ENCODE peak calls at places on chromosomes 2 and 18, in four cellular contexts. One of them, this sample, is unnamed.

GRCh38 chr2:71576541-71576940 is 123.2 kb downstream of the DYSF start:
- DNase-seq in WTC11: no peak
- DNase-seq in GM12878: no peak
- DNase-seq in K562: no peak
- DNase-seq in this sample: no peak

GRCh38 chr2:230267059-230267458 is 41.5 kb downstream of the SP140 start:
- DNase-seq in WTC11: no peak
- DNase-seq in GM12878: no peak
- DNase-seq in K562: no peak
- DNase-seq in this sample: no peak

GRCh38 chr2:176129825-176130152 is 284 bp downstream of the HOXD8 start:
- DNase-seq in WTC11: no peak
- DNase-seq in GM12878: no peak
- DNase-seq in K562: no peak
- DNase-seq in this sample: no peak

GRCh38 chr2:85768713-85769112 is 14.9 kb downstream of the ATOH8 start:
- DNase-seq in WTC11: peak
- DNase-seq in GM12878: no peak
- DNase-seq in K562: no peak
- DNase-seq in this sample: no peak

GRCh38 chr2:26679857-26680256 is 12.7 kb upstream of the KCNK3 start:
- DNase-seq in WTC11: no peak
- DNase-seq in GM12878: no peak
- DNase-seq in K562: no peak
- DNase-seq in this sample: no peak

GRCh38 chr2:70817284-70817954 is 3.0 kb downstream of the CLEC4F start:
- DNase-seq in WTC11: no peak
- DNase-seq in GM12878: no peak
- DNase-seq in K562: no peak
- DNase-seq in this sample: no peak

GRCh38 chr2:131535526-131535925 is 7.8 kb downstream of the CCDC74A start:
- DNase-seq in WTC11: no peak
- DNase-seq in GM12878: no peak
- DNase-seq in K562: no peak
- DNase-seq in this sample: no peak

GRCh38 chr2:171862501-171862900 is 31.5 kb downstream of the SLC25A12 start:
- DNase-seq in WTC11: no peak
- DNase-seq in GM12878: no peak
- DNase-seq in K562: no peak
- DNase-seq in this sample: no peak

GRCh38 chr2:240329116-240329665 is 106.3 kb upstream of the GPC1 start:
- DNase-seq in WTC11: no peak
- DNase-seq in GM12878: no peak
- DNase-seq in K562: no peak
- DNase-seq in this sample: no peak

GRCh38 chr2:9781252-9781651 is 62.0 kb upstream of the TAF1B start:
- DNase-seq in WTC11: no peak
- DNase-seq in GM12878: no peak
- DNase-seq in K562: no peak
- DNase-seq in this sample: no peak

GRCh38 chr2:208252766-208253492 is 1.9 kb downstream of the IDH1 start:
- DNase-seq in WTC11: no peak
- DNase-seq in GM12878: no peak
- DNase-seq in K562: no peak
- DNase-seq in this sample: peak

GRCh38 chr2:239393941-239394340 is 6.9 kb downstream of the HDAC4 start:
- DNase-seq in WTC11: no peak
- DNase-seq in GM12878: no peak
- DNase-seq in K562: no peak
- DNase-seq in this sample: no peak

GRCh38 chr2:230160112-230160660 is 59.6 kb downstream of the SP110 start:
- DNase-seq in WTC11: peak
- DNase-seq in GM12878: peak
- DNase-seq in K562: peak
- DNase-seq in this sample: peak

GRCh38 chr18:3524706-3525105 is 74.7 kb downstream of the TGIF1 start:
- DNase-seq in WTC11: no peak
- DNase-seq in GM12878: no peak
- DNase-seq in K562: no peak
- DNase-seq in this sample: no peak

GRCh38 chr18:66077066-66077465 is 326.3 kb downstream of the CDH7 start:
- DNase-seq in WTC11: no peak
- DNase-seq in GM12878: no peak
- DNase-seq in K562: no peak
- DNase-seq in this sample: no peak

GRCh38 chr18:59233017-59233410 is 13.1 kb downstream of the GRP start:
- DNase-seq in WTC11: no peak
- DNase-seq in GM12878: no peak
- DNase-seq in K562: no peak
- DNase-seq in this sample: no peak

GRCh38 chr2:124953921-124954320 is 928.8 kb downstream of the CNTNAP5 start:
- DNase-seq in WTC11: no peak
- DNase-seq in GM12878: no peak
- DNase-seq in K562: no peak
- DNase-seq in this sample: no peak

GRCh38 chr2:6626406-6627012 is 239.2 kb downstream of the CMPK2 start:
- DNase-seq in WTC11: no peak
- DNase-seq in GM12878: no peak
- DNase-seq in K562: no peak
- DNase-seq in this sample: no peak

GRCh38 chr2:203706403-203706802 is at the start of gene CD28:
- DNase-seq in WTC11: no peak
- DNase-seq in GM12878: peak
- DNase-seq in K562: no peak
- DNase-seq in this sample: no peak

GRCh38 chr2:178223806-178224205 is 29.5 kb downstream of the OSBPL6 start:
- DNase-seq in WTC11: no peak
- DNase-seq in GM12878: no peak
- DNase-seq in K562: no peak
- DNase-seq in this sample: no peak

GRCh38 chr2:196516541-196516940 is 123.0 kb upstream of the CCDC150 start:
- DNase-seq in WTC11: no peak
- DNase-seq in GM12878: no peak
- DNase-seq in K562: no peak
- DNase-seq in this sample: no peak
- TF ChIP-seq CBFB in WTC11: no peak
- TF ChIP-seq CBFB in GM12878: no peak
- TF ChIP-seq CBFB in K562: no peak
- TF ChIP-seq CBFB in this sample: no peak

DNA sequence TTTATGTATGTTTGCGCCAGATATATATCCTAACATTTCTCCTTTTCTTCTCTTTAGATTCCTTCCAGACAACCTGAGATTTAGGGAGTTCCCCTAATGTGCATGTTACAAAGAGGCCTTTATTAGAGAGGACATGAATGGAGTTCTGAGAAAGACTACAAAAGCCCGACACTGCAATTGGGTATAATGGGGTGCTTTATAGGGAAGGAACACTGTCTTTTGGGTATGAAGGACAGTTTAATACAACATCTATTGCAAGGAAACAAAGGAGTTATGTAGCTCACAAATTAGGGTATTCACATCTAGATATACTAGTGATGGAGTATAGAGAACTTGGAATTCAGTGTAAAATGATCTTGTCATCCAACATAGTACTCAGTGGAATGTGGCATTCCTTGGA is 383.8 kb downstream of the FIGN start:
- DNase-seq in WTC11: no peak
- DNase-seq in GM12878: no peak
- DNase-seq in K562: no peak
- DNase-seq in this sample: no peak
- TF ChIP-seq CBFB in WTC11: no peak
- TF ChIP-seq CBFB in GM12878: no peak
- TF ChIP-seq CBFB in K562: no peak
- TF ChIP-seq CBFB in this sample: no peak

DNA sequence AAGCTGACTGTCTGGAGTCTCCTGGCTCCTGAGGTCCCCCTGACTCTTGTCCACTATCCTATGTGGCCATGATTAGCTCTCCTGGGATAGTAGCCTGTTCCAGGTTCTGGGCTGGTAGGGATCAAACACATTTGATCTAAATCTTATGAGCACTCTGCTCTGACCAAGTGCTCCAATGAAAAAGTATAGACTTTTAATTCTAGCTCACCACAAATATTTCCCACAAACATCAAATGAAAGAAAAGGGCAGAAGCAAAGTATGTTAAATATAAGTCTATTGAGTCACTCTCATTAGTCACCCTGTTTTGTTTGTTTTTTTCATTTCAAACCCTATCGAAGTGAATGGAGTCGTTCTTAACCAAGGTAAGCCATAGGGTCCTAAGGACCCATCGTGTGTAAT is 39.7 kb upstream of the NEDD4L start:
- DNase-seq in WTC11: no peak
- DNase-seq in GM12878: no peak
- DNase-seq in K562: no peak
- DNase-seq in this sample: peak
- TF ChIP-seq CBFB in WTC11: no peak
- TF ChIP-seq CBFB in GM12878: no peak
- TF ChIP-seq CBFB in K562: no peak
- TF ChIP-seq CBFB in this sample: no peak

DNA sequence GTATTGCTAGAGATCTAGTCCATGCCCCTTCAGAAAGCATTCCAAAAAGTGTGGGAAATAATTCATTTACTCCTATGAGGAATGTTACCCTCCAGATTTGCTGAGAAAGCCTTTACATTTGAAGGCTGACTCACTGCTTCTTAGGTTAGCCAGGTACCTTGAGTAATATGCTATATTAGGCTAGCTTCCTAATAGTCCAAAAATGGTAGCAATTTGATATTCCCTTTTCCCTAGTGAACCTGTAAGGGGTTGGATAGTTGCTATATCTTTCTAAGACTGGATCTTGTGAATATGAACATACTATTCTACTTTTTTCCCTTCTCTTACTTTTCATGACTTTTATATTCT is 63.7 kb downstream of the SPOPL start:
- DNase-seq in WTC11: no peak
- DNase-seq in GM12878: no peak
- DNase-seq in K562: no peak
- DNase-seq in this sample: no peak
- TF ChIP-seq CBFB in WTC11: no peak
- TF ChIP-seq CBFB in GM12878: no peak
- TF ChIP-seq CBFB in K562: no peak
- TF ChIP-seq CBFB in this sample: no peak

GRCh38 chr18:62632788-62633455 is 82.4 kb upstream of the PHLPP1 start:
- DNase-seq in WTC11: no peak
- DNase-seq in GM12878: no peak
- DNase-seq in K562: no peak
- DNase-seq in this sample: peak

GRCh38 chr18:62634991-62635630 is 80.2 kb upstream of the PHLPP1 start:
- DNase-seq in WTC11: no peak
- DNase-seq in GM12878: no peak
- DNase-seq in K562: no peak
- DNase-seq in this sample: peak

GRCh38 chr18:62637403-62637802 is 77.9 kb upstream of the PHLPP1 start:
- DNase-seq in WTC11: no peak
- DNase-seq in GM12878: no peak
- DNase-seq in K562: no peak
- DNase-seq in this sample: no peak

GRCh38 chr18:62634471-62634870 is 80.9 kb upstream of the PHLPP1 start:
- DNase-seq in WTC11: no peak
- DNase-seq in GM12878: no peak
- DNase-seq in K562: no peak
- DNase-seq in this sample: no peak

DNA sequence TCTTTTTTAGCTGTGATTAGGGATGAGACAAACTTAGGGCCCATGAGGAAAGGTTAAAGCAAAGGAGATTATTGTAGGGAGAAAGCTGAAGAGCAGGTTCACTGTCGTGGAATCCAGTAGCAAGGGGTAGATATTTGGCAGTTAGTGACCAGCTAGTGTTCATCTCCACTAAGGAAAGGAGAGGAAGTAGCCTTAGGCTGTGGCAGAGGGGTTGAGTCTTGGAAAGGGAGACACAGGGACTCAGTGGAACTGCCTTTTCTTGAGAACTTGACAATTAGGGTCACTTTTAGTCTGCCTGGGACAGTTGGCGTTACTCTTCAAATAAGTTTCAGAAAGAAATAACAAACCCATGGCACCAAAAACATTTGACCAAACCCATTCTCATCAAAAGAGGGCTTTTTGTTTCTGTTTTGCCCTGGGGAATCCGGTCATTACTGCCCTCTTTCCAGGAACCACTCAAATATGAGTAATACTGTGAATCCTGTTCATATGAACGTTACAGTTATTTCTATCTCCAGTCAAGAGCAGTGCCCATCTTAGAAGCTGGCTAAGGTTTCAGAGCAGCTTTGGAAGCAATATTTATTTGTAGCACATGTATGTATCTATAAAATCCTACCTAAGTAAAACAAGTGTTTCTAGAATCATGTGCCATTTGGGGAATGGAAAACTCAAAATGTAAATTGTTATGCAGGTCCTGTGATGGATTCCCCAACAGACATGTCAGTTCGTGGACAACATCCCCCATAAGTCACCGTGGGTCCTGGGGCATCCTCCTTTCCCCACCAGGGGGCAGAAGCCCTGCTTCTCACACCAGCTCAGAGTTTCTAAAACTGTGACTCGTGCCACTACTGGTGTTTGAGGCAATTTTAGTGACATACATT is 77.3 kb upstream of the PHLPP1 start:
- DNase-seq in WTC11: peak
- DNase-seq in GM12878: no peak
- DNase-seq in K562: peak
- DNase-seq in this sample: peak
- TF ChIP-seq CBFB in WTC11: no peak
- TF ChIP-seq CBFB in GM12878: no peak
- TF ChIP-seq CBFB in K562: no peak
- TF ChIP-seq CBFB in this sample: no peak

DNA sequence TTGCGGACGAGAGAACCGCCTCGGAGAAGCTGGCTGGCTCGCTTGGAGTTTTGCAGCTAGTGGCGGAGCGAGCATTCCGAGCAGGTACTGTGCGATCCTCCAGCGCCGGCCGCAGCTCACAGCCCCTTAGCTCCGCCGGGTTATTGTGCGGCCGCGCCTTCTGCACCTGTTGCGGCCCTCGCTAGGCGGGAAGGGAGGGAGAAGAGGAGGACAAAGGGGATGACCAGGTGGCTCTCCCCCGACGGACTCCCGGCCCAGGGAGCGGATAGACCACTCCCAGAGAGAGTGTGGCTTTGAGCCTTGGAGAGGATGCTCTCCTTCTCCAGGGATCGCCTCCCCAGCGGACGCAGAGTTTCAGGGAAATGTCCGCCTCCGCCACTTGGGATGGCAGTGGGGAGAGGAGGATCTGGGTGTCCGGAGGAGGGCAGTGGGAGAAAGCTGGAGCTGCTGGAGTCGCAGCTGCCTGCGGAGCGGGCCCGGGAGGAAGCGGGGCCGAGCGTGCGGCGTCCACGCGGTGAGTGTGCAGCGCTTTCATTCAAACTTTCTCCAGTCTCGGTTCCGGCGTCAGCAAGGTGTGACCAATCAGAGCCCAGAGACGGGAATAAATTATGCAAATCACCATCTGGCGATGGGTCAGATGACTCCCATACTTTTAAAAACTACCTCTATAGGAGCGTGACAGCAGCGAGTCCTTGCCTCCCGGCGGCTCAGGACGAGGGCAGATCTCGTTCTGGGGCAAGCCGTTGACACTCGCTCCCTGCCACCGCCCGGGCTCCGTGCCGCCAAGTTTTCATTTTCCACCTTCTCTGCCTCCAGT is at the start of gene LIPG:
- DNase-seq in WTC11: peak
- DNase-seq in GM12878: no peak
- DNase-seq in K562: peak
- DNase-seq in this sample: peak
- TF ChIP-seq CBFB in WTC11: no peak
- TF ChIP-seq CBFB in GM12878: no peak
- TF ChIP-seq CBFB in K562: no peak
- TF ChIP-seq CBFB in this sample: no peak